ENCODE peak calls at places on chromosome 22, in four cellular contexts. F is activated naive CD8-positive, alpha-beta T cell treated with anti-CD3 and anti-CD28 coated beads, Interleukin-2, amount 50 U/mL, for 16 hours; W is HAP-1; E is NT2/D1. Y is an unnamed sample.

GRCh38 chr22:28112548-28113043 is 193.5 kb upstream of the PITPNB start:
- DNase-seq in F (no peak), W (peak; percentile 67), E (no peak), Y (no peak)

GRCh38 chr22:50665212-50665611 is 7.4 kb upstream of the SHANK3 start:
- DNase-seq in F (no peak), W (no peak), E (no peak), Y (no peak)

GRCh38 chr22:27798526-27799333 is 2.8 kb downstream of the MN1 start:
- DNase-seq in F (no peak), W (no peak), E (no peak), Y (no peak)

GRCh38 chr22:43436536-43437267 is 24.9 kb downstream of the MPPED1 start:
- DNase-seq in F (no peak), W (no peak), E (no peak), Y (no peak)

GRCh38 chr22:38032681-38033521 is 24.3 kb upstream of the PICK1 start:
- DNase-seq in F (no peak), W (no peak), E (no peak), Y (no peak)

GRCh38 chr22:38397189-38398097 is 57.6 kb downstream of the KCNJ4 start:
- DNase-seq in F (no peak), W (peak; percentile 38), E (peak; percentile 44), Y (peak; percentile 16)

GRCh38 chr22:32469799-32470212 is 4.8 kb upstream of the FBXO7 start:
- DNase-seq in F (no peak), W (no peak), E (no peak), Y (no peak)

GRCh38 chr22:37619991-37620390 is 11.4 kb downstream of the GGA1 start:
- DNase-seq in F (no peak), W (no peak), E (no peak), Y (no peak)

GRCh38 chr22:40400173-40400572 is 29.8 kb downstream of the SGSM3 start:
- DNase-seq in F (no peak), W (no peak), E (no peak), Y (peak; percentile 37)

Y was measured in stimulated activated CD4-positive, alpha-beta T cell treated with anti-CD3 and anti-CD28 coated beads, TNF-alpha, amount 100 ng/mL, for 24 hours.